ENCODE peak calls at places on chromosomes 6 and 20, in four cellular contexts. D, N, R and P are unnamed samples. For H3K27me3, the result is how much of the 10 kb centered on the place peaks cover.

GRCh38 chr20:23151008-23151703 is 65.0 kb upstream of the CD93 start:
- DNase-seq in D (no peak), N (no peak), R (no peak), P (no peak)

GRCh38 chr6:13038315-13039261 is 289.7 kb downstream of the TBC1D7 start:
- DNase-seq in D (no peak), N (no peak), R (no peak), P (no peak)

GRCh38 chr6:91879346-91879995 is 1292.6 kb upstream of the MAP3K7 start:
- DNase-seq in D (no peak), N (no peak), R (no peak), P (no peak)

GRCh38 chr6:44189257-44189656 is 27.5 kb upstream of the MYMX start:
- DNase-seq in D (no peak), N (no peak), R (no peak), P (no peak)

GRCh38 chr6:119078449-119079287 is at the start of gene FAM184A:
- DNase-seq in D (peak), N (peak), R (peak), P (peak)

GRCh38 chr20:61725966-61726365 is 339.7 kb downstream of the TAF4 start:
- DNase-seq in D (no peak), N (no peak), R (no peak), P (peak)

GRCh38 chr6:141359953-141360352 is 772.8 kb upstream of the GJE1 start:
- DNase-seq in D (no peak), N (no peak), R (no peak), P (no peak)

GRCh38 chr20:13119583-13119982 is 101.5 kb upstream of the ISM1 start:
- DNase-seq in D (peak), N (peak), R (peak), P (no peak)

GRCh38 chr20:40160151-40160550 is 528.9 kb downstream of the MAFB start:
- DNase-seq in D (no peak), N (peak), R (peak), P (no peak)

GRCh38 chr6:127210725-127211124 is 55.9 kb upstream of the RNF146 start:
- DNase-seq in D (no peak), N (no peak), R (no peak), P (no peak)

GRCh38 chr6:112936476-112936875 is 589.3 kb downstream of the RFPL4B start:
- DNase-seq in D (no peak), N (no peak), R (no peak), P (no peak)

GRCh38 chr20:34907616-34908469 is 31.4 kb downstream of the ACSS2 start:
- DNase-seq in D (no peak), N (peak), R (peak), P (peak)

GRCh38 chr20:1934162-1934561 is 39.0 kb downstream of the SIRPA start:
- DNase-seq in D (no peak), N (no peak), R (no peak), P (no peak)

GRCh38 chr6:10433322-10433721 is 18.4 kb upstream of the TFAP2A start:
- DNase-seq in D (no peak), N (no peak), R (no peak), P (no peak)

GRCh38 chr6:56766806-56767178 is 124.1 kb upstream of the DST start:
- DNase-seq in D (no peak), N (no peak), R (no peak), P (no peak)

GRCh38 chr20:12414446-12415274 is 497.0 kb downstream of the BTBD3 start:
- DNase-seq in D (no peak), N (no peak), R (no peak), P (no peak)

GRCh38 chr20:62961310-62961783 is 8.8 kb downstream of the SLC17A9 start:
- DNase-seq in D (no peak), N (no peak), R (no peak), P (no peak)

GRCh38 chr6:137928286-137928685 is 61.2 kb downstream of the TNFAIP3 start:
- DNase-seq in D (no peak), N (peak), R (no peak), P (no peak)

GRCh38 chr6:96075826-96076225 is 60.1 kb downstream of the FUT9 start:
- DNase-seq in D (no peak), N (no peak), R (no peak), P (no peak)

DNA sequence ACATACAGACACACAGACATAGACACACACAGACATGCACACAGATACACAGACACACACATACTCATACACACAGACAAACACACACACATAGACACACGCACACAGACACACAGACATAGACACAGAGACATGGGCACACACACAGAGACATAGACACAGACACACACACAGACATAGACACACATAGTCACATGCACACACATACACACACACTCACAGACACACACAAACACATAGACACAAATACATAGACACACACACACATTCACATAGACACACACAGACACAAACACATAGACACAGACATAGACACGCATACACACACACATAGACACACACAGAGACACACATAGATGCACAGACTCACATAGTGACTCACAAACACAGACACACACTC is 13.5 kb downstream of the FOXF2 start:
- DNase-seq in D (no peak), N (no peak), R (no peak), P (no peak)
- H3K27me3 ChIP-seq in D (under half), N (under half), R (under half), P (under half)

GRCh38 chr6:50845499-50846108 is 26.9 kb downstream of the TFAP2B start:
- DNase-seq in D (no peak), N (no peak), R (no peak), P (no peak)
- H3K27me3 ChIP-seq in D (under half), N (under half), R (under half), P (under half)

DNA sequence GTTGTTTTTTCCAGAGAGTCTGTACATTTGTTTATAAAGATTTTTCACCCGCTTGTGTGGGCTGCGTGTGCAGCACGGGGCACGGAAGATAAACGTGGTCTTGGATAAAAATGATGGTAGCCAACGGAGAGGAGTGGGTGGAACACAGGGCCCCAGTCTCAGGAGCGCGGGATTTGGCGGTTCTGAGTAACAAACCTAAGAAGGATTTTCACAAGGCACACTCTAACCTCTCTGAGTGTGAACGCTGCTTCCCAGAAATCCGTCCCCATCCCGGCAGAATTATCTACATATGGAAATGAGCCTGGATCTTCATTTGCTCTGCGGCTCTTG is 3.6 kb upstream of the BNIP5 start:
- DNase-seq in D (no peak), N (no peak), R (no peak), P (no peak)
- H3K27me3 ChIP-seq in D (under half), N (under half), R (under half), P (under half)

GRCh38 chr6:166252601-166253000 is 55.6 kb downstream of the PRR18 start:
- DNase-seq in D (no peak), N (no peak), R (no peak), P (no peak)
- H3K27me3 ChIP-seq in D (under half), N (under half), R (under half), P (under half)

DNA sequence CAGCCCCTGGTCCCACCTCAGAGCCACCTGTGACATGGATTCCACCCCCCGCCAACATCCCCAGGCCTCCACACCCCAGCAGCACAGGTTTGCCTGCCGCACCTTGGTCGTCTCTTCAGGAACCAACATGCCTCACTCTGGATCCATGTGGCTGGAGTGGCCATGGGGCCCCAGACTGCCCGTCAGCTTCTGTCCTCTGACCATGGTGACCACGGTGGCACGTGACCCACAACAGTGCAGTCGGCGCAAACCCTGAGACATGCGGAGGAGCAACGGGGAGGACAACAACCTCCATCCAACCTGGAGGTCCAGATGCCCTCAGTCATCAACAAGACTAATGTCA is 85.6 kb downstream of the ANKRD60 start:
- DNase-seq in D (no peak), N (no peak), R (no peak), P (no peak)
- H3K27me3 ChIP-seq in D (under half), N (under half), R (under half), P (under half)

DNA sequence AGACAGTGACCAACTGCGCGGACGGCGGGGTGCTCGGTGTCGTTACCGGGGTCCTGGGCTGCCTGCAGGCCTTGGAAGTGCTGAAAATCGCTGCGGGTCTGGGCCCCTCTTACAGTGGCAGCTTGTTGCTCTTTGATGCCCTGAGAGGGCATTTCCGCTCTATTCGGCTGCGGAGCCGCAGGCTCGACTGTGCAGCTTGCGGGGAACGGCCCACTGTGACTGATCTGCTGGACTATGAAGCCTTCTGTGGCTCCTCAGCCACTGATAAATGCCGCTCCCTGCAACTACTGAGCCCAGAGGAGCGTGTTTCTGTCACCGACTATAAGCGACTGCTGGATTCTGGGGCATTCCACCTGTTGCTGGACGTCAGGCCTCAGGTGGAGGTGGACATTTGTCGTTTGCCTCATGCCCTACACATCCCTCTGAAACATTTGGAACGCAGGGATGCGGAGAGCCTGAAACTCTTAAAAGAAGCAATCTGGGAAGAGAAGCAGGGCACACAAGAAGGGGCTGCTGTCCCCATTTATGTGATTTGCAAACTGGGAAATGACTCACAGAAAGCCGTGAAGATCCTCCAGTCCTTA is 1.0 kb downstream of the MOCS3 start:
- DNase-seq in D (no peak), N (no peak), R (no peak), P (no peak)
- H3K27me3 ChIP-seq in D (under half), N (under half), R (under half), P (under half)

GRCh38 chr6:3752538-3753227 is 1.2 kb upstream of the PXDC1 start:
- DNase-seq in D (no peak), N (no peak), R (no peak), P (no peak)

GRCh38 chr6:3751019-3751729 is at the start of gene PXDC1:
- DNase-seq in D (peak), N (peak), R (no peak), P (no peak)

GRCh38 chr6:3750324-3751018 is 1.0 kb downstream of the PXDC1 start:
- DNase-seq in D (no peak), N (peak), R (peak), P (peak)

GRCh38 chr6:3753228-3753795 is 1.8 kb upstream of the PXDC1 start:
- DNase-seq in D (no peak), N (no peak), R (no peak), P (no peak)

DNA sequence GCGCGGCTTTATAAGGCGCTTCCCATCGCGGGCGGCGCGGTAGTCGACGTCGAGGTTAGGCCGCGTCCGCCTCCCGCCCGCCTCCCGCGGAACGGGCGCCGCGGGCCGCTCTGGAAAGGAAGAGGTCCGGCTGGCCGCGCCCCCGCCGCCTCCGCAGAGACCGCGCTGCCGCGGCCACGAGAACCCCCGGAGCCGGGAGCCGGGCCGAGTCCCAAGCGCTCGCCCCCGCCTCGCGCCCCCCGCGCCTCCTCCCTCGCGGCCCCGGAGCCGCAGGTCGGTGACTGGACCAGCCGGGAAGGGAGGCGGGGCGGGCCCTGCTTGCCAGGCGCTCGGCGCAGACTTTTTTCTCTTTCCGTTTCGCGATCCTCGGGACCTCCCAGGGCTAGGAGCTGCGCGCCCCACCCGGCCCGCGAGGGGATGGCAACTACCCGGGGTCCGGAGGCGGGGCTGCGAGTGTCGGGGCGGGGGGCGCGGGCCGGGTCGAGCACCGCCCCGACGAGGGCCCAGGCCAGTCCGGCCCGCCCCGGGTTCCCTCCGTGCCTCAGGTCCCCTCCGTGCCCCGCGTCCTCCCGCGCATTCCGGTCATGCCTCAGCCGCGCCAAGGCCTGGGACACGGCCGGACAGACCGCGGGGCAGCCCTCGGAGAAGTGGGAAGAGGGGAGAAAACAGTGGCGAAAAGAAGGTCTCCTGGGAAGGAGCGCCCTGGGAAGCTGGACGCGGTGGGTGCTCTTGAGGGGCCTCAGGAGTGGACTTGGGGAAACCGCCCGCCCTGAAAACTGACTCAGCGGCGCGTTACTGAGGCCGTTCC is 421 bp upstream of the PXDC1 start:
- DNase-seq in D (peak), N (peak), R (peak), P (peak)
- H3K27me3 ChIP-seq in D (under half), N (under half), R (under half), P (under half)